ENCODE peak calls at places on chromosomes 5 and 9, in four cellular contexts. One of them, this sample, is unnamed. For H3K27me3 and H3K9me3, the result is how much of the 10 kb centered on the place peaks cover.

GRCh38 chr9:4964540-4964939 is 20.5 kb upstream of the JAK2 start:
- DNase-seq in PC-3: no peak
- DNase-seq in Panc1: no peak
- DNase-seq in psoas muscle: no peak
- DNase-seq in this sample: no peak

GRCh38 chr9:5621327-5621726 is 7.6 kb upstream of the RIC1 start:
- DNase-seq in Panc1: no peak
- DNase-seq in psoas muscle: no peak
- DNase-seq in PC-3: peak
- DNase-seq in this sample: no peak

GRCh38 chr5:137737349-137738256 is 1.7 kb upstream of the KLHL3 start:
- DNase-seq in PC-3: peak
- DNase-seq in psoas muscle: no peak
- DNase-seq in Panc1: no peak
- DNase-seq in this sample: peak

GRCh38 chr5:180313677-180314076 is 21.8 kb upstream of the MAPK9 start:
- DNase-seq in psoas muscle: no peak
- DNase-seq in PC-3: peak
- DNase-seq in Panc1: no peak
- DNase-seq in this sample: no peak

GRCh38 chr5:172245823-172246222 is 37.7 kb downstream of the UBTD2 start:
- DNase-seq in PC-3: no peak
- DNase-seq in Panc1: no peak
- DNase-seq in psoas muscle: no peak
- DNase-seq in this sample: no peak

GRCh38 chr5:113382736-113383135 is 52.1 kb downstream of the TSSK1B start:
- DNase-seq in PC-3: peak
- DNase-seq in Panc1: no peak
- DNase-seq in psoas muscle: no peak
- DNase-seq in this sample: no peak

GRCh38 chr5:172837640-172838039 is 3.6 kb downstream of the ERGIC1 start:
- DNase-seq in PC-3: peak
- DNase-seq in Panc1: no peak
- DNase-seq in psoas muscle: peak
- DNase-seq in this sample: no peak

GRCh38 chr9:129962889-129963703 is 79.9 kb downstream of the FNBP1 start:
- DNase-seq in psoas muscle: no peak
- DNase-seq in PC-3: peak
- DNase-seq in Panc1: no peak
- DNase-seq in this sample: peak

GRCh38 chr9:111965566-111966019 is 69.0 kb downstream of the UGCG start:
- DNase-seq in PC-3: peak
- DNase-seq in psoas muscle: no peak
- DNase-seq in Panc1: peak
- DNase-seq in this sample: no peak

GRCh38 chr9:135073741-135074305 is 13.6 kb upstream of the OLFM1 start:
- DNase-seq in psoas muscle: no peak
- DNase-seq in Panc1: no peak
- DNase-seq in PC-3: no peak
- DNase-seq in this sample: no peak

GRCh38 chr9:5574998-5575397 is 53.9 kb upstream of the RIC1 start:
- DNase-seq in psoas muscle: no peak
- DNase-seq in PC-3: no peak
- DNase-seq in Panc1: no peak
- DNase-seq in this sample: no peak

GRCh38 chr5:178106556-178107239 is 6.6 kb upstream of the N4BP3 start:
- DNase-seq in psoas muscle: no peak
- DNase-seq in PC-3: no peak
- DNase-seq in Panc1: no peak
- DNase-seq in this sample: no peak

GRCh38 chr5:84260140-84260539 is 124.5 kb downstream of the EDIL3 start:
- DNase-seq in Panc1: no peak
- DNase-seq in psoas muscle: no peak
- DNase-seq in PC-3: no peak
- DNase-seq in this sample: no peak

GRCh38 chr9:16449331-16449730 is 421.1 kb downstream of the BNC2 start:
- DNase-seq in Panc1: no peak
- DNase-seq in PC-3: no peak
- DNase-seq in psoas muscle: no peak
- DNase-seq in this sample: no peak

GRCh38 chr5:171999877-172000276 is 6.6 kb downstream of the FBXW11 start:
- DNase-seq in PC-3: no peak
- DNase-seq in psoas muscle: no peak
- DNase-seq in Panc1: no peak
- DNase-seq in this sample: no peak

GRCh38 chr5:110169461-110169860 is 479.7 kb downstream of the MAN2A1 start:
- DNase-seq in psoas muscle: no peak
- DNase-seq in Panc1: no peak
- DNase-seq in PC-3: no peak
- DNase-seq in this sample: no peak

GRCh38 chr9:93670208-93671029 is 94.0 kb downstream of the PHF2 start:
- DNase-seq in psoas muscle: peak
- DNase-seq in PC-3: no peak
- DNase-seq in Panc1: no peak
- DNase-seq in this sample: peak

GRCh38 chr9:136853596-136854112 is 1.5 kb downstream of the MAMDC4 start:
- DNase-seq in Panc1: no peak
- DNase-seq in PC-3: no peak
- DNase-seq in psoas muscle: peak
- DNase-seq in this sample: no peak

GRCh38 chr5:98989723-98990122 is 60.9 kb upstream of the CHD1 start:
- DNase-seq in PC-3: no peak
- DNase-seq in Panc1: no peak
- DNase-seq in psoas muscle: no peak
- DNase-seq in this sample: no peak

GRCh38 chr5:104385901-104386300 is 823.3 kb upstream of the NUDT12 start:
- DNase-seq in psoas muscle: no peak
- DNase-seq in PC-3: no peak
- DNase-seq in Panc1: no peak
- DNase-seq in this sample: no peak

GRCh38 chr9:77916410-77916819 is 115.2 kb downstream of the GNAQ start:
- DNase-seq in PC-3: no peak
- DNase-seq in Panc1: no peak
- DNase-seq in psoas muscle: no peak
- DNase-seq in this sample: no peak

GRCh38 chr5:31531888-31532710 is at the start of the genes C5orf22 and DROSHA:
- DNase-seq in psoas muscle: peak
- DNase-seq in PC-3: peak
- DNase-seq in Panc1: peak
- DNase-seq in this sample: peak

GRCh38 chr5:128077526-128077925 is 6.0 kb upstream of the SLC12A2 start:
- DNase-seq in PC-3: no peak
- DNase-seq in psoas muscle: no peak
- DNase-seq in Panc1: no peak
- DNase-seq in this sample: no peak

GRCh38 chr5:67178085-67178484 is 18.5 kb downstream of the CD180 start:
- DNase-seq in PC-3: peak
- DNase-seq in psoas muscle: no peak
- DNase-seq in Panc1: no peak
- DNase-seq in this sample: no peak

GRCh38 chr5:100797863-100798262 is 105.2 kb downstream of the ST8SIA4 start:
- DNase-seq in Panc1: no peak
- DNase-seq in PC-3: peak
- DNase-seq in psoas muscle: no peak
- DNase-seq in this sample: no peak

GRCh38 chr9:80157128-80157527 is 585.4 kb downstream of the TLE4 start:
- DNase-seq in psoas muscle: no peak
- DNase-seq in PC-3: no peak
- DNase-seq in Panc1: no peak
- DNase-seq in this sample: no peak

GRCh38 chr5:56279979-56280378 is 46.8 kb upstream of the ANKRD55 start:
- DNase-seq in psoas muscle: no peak
- DNase-seq in Panc1: no peak
- DNase-seq in PC-3: peak
- DNase-seq in this sample: no peak

GRCh38 chr5:79727722-79728355 is 38.2 kb downstream of the CMYA5 start:
- DNase-seq in psoas muscle: peak
- DNase-seq in Panc1: no peak
- DNase-seq in PC-3: no peak
- DNase-seq in this sample: no peak

GRCh38 chr5:79729686-79730085 is 40.0 kb downstream of the CMYA5 start:
- DNase-seq in Panc1: no peak
- DNase-seq in psoas muscle: no peak
- DNase-seq in PC-3: no peak
- DNase-seq in this sample: no peak

GRCh38 chr5:79728396-79728795 is 38.8 kb downstream of the CMYA5 start:
- DNase-seq in Panc1: no peak
- DNase-seq in psoas muscle: no peak
- DNase-seq in PC-3: peak
- DNase-seq in this sample: no peak
- H3K27me3 ChIP-seq in Panc1: under half
- H3K27me3 ChIP-seq in psoas muscle: under half
- H3K27me3 ChIP-seq in PC-3: under half
- H3K27me3 ChIP-seq in this sample: under half

GRCh38 chr5:73117088-73117755 is 3.2 kb upstream of the TMEM171 start:
- DNase-seq in Panc1: no peak
- DNase-seq in psoas muscle: no peak
- DNase-seq in PC-3: no peak
- DNase-seq in this sample: no peak
- H3K4me3 ChIP-seq in Panc1: no peak
- H3K4me3 ChIP-seq in psoas muscle: no peak
- H3K4me3 ChIP-seq in PC-3: no peak
- H3K4me3 ChIP-seq in this sample: no peak

DNA sequence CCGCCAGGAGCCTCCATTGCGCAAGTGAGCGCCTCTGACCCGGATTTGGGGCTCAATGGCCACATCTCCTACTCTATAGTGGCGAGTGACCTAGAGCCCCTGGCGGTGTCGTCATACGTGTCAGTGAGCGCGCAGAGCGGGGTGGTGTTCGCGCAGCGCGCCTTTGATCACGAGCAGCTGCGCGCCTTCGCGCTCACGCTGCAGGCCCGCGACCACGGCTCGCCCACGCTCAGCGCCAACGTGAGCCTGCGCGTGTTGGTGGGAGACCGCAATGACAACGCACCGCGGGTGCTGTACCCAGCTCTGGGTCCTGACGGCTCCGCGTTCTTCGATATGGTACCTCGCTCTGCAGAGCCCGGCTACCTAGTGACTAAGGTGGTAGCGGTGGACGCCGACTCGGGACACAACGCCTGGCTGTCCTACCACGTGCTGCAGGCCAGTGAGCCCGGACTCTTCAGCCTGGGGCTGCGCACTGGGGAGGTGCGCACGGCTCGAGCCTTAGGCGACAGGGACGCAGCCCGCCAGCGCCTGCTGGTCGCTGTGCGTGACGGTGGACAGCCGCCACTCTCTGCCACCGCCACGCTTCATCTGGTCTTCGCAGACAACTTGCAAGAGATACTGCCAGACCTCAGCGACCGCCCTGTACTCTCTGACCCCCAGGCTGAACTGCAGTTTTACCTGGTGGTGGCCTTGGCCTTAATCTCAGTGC is 1.9 kb downstream of the PCDHGB6 start:
- DNase-seq in psoas muscle: no peak
- DNase-seq in Panc1: no peak
- DNase-seq in PC-3: no peak
- DNase-seq in this sample: no peak
- H3K9me3 ChIP-seq in psoas muscle: under half
- H3K9me3 ChIP-seq in Panc1: under half
- H3K9me3 ChIP-seq in PC-3: under half
- H3K9me3 ChIP-seq in this sample: half or more

DNA sequence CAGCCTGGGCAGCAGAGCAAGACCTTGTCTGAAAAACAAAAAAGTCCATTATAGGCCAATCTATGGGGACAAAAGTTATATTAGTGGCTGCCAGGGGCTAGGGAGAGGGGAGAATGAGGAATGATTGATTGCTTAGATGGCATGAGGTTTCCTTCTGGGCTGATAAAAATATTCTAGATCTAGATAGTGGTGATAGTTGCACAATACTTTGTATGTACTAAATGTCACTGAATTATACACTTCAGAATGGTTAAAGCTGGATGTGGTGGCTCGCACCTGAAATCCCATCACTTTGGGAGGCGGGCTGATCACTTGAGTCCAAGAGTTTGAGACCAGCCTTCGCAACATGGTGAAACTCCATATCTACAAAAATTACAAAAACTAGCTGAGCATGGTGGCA is 42.7 kb upstream of the TEX48 start:
- DNase-seq in Panc1: no peak
- DNase-seq in psoas muscle: no peak
- DNase-seq in PC-3: no peak
- DNase-seq in this sample: no peak
- H3K27me3 ChIP-seq in Panc1: under half
- H3K27me3 ChIP-seq in psoas muscle: under half
- H3K27me3 ChIP-seq in PC-3: under half
- H3K27me3 ChIP-seq in this sample: under half

GRCh38 chr9:11038366-11038765 is 425.6 kb upstream of the PTPRD start:
- DNase-seq in psoas muscle: no peak
- DNase-seq in PC-3: no peak
- DNase-seq in Panc1: no peak
- DNase-seq in this sample: no peak
- H3K4me3 ChIP-seq in psoas muscle: no peak
- H3K4me3 ChIP-seq in PC-3: no peak
- H3K4me3 ChIP-seq in Panc1: no peak
- H3K4me3 ChIP-seq in this sample: no peak

DNA sequence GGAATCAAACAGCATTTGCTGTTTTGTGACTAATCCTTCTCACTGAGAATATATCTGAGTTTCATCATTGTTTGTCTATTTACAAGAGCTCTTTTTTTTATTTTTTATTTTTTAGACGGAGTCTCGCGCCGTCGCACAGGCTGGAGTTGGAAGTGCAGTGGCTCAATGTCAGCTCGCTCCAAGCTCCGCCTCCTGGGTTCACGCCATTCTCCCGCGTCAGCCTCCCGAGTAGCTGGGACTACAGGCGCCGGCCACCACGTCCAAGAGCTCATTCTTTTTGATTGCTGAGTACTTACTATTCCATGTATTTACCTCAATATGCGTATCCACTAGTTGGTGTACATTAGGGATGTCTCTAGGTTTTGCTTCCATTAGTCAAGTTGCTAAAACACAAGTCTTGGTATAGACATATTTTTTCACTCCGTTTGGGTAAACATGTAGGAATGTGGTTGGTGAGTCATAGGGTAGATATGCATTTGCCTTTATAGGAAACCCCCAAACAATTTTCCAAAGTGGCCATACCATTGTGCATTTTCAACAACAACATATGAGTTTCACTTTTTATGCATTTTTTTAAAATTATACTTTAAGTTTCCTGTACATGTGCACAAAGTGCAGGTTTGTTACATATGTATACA is 1005.0 kb upstream of the CDH10 start:
- DNase-seq in PC-3: peak
- DNase-seq in Panc1: no peak
- DNase-seq in psoas muscle: no peak
- DNase-seq in this sample: no peak
- H3K9me3 ChIP-seq in PC-3: under half
- H3K9me3 ChIP-seq in Panc1: under half
- H3K9me3 ChIP-seq in psoas muscle: under half
- H3K9me3 ChIP-seq in this sample: under half

GRCh38 chr9:34591911-34592866 is 2.7 kb upstream of the CNTFR start:
- DNase-seq in psoas muscle: no peak
- DNase-seq in Panc1: no peak
- DNase-seq in PC-3: no peak
- DNase-seq in this sample: no peak
- H3K27me3 ChIP-seq in psoas muscle: under half
- H3K27me3 ChIP-seq in Panc1: under half
- H3K27me3 ChIP-seq in PC-3: under half
- H3K27me3 ChIP-seq in this sample: under half